ENCODE peak calls at places on chromosomes 11 and 22, in six cellular contexts. O is body of pancreas, L is transverse colon, K is sigmoid colon, Z is endothelial cell of umbilical vein, R is uterus. X is an unnamed sample.

GRCh38 chr22:43142881-43143562 is at the start of gene MCAT:
- DNase-seq in O (peak; percentile 85), L (peak; percentile 90), K (peak; percentile 91), Z (peak; percentile 76), R (peak; percentile 81), X (peak; percentile 91)

GRCh38 chr22:31346733-31347250 is 646 bp upstream of the PATZ1 start:
- DNase-seq in O (peak; percentile 72), L (peak; percentile 57), K (peak; percentile 74), Z (peak; percentile 51), R (peak; percentile 56), X (peak; percentile 88)

GRCh38 chr11:102451693-102452460 is 688 bp downstream of the TMEM123 start:
- DNase-seq in O (peak; percentile 71), L (peak; percentile 82), K (peak; percentile 83), Z (peak; percentile 70), R (peak; percentile 56), X (peak; percentile 93)

GRCh38 chr22:32684822-32685187 is 116.7 kb upstream of the TIMP3 start:
- DNase-seq in O (no peak), L (no peak), K (no peak), Z (no peak), R (no peak), X (no peak)

GRCh38 chr22:37758698-37759097 is 49.0 kb upstream of the GCAT start:
- DNase-seq in O (no peak), L (no peak), K (no peak), Z (no peak), R (no peak), X (no peak)

GRCh38 chr11:62999649-63000048 is 14.9 kb upstream of the SLC22A6 start:
- DNase-seq in O (peak; percentile 45), L (no peak), K (no peak), Z (no peak), R (no peak), X (no peak)

GRCh38 chr22:23115825-23116494 is 25.8 kb downstream of the RSPH14 start:
- DNase-seq in O (no peak), L (no peak), K (no peak), Z (no peak), R (no peak), X (no peak)

GRCh38 chr11:82533628-82534353 is 199.9 kb downstream of the FAM181B start:
- DNase-seq in O (no peak), L (no peak), K (no peak), Z (no peak), R (no peak), X (no peak)

GRCh38 chr22:20396639-20397038 is 2.7 kb downstream of the ZNF74 start:
- DNase-seq in O (no peak), L (no peak), K (no peak), Z (no peak), R (no peak), X (no peak)

GRCh38 chr22:38080847-38081635 is 2.9 kb downstream of the SLC16A8 start:
- DNase-seq in O (peak; percentile 31), L (peak; percentile 22), K (no peak), Z (peak; percentile 43), R (no peak), X (no peak)

GRCh38 chr22:32957093-32957835 is 100.9 kb downstream of the SYN3 start:
- DNase-seq in O (no peak), L (no peak), K (no peak), Z (no peak), R (no peak), X (no peak)

GRCh38 chr11:21564813-21565212 is 628.1 kb upstream of the ANO5 start:
- DNase-seq in O (no peak), L (no peak), K (no peak), Z (no peak), R (no peak), X (no peak)

GRCh38 chr11:22875869-22876473 is 15.7 kb upstream of the CCDC179 start:
- DNase-seq in O (peak; percentile 83), L (peak; percentile 72), K (no peak), Z (peak; percentile 89), R (peak; percentile 22), X (no peak)

GRCh38 chr22:19884161-19884953 is 29.7 kb upstream of the GNB1L start:
- DNase-seq in O (no peak), L (no peak), K (peak; percentile 56), Z (no peak), R (peak; percentile 11), X (no peak)

GRCh38 chr11:13889566-13890214 is 72.8 kb upstream of the SPON1 start:
- DNase-seq in O (no peak), L (no peak), K (no peak), Z (no peak), R (no peak), X (no peak)

GRCh38 chr11:46050652-46051051 is 70.6 kb downstream of the PHF21A start:
- DNase-seq in O (no peak), L (no peak), K (no peak), Z (no peak), R (no peak), X (no peak)

GRCh38 chr11:105598371-105598770 is 11.5 kb upstream of the GRIA4 start:
- DNase-seq in O (no peak), L (no peak), K (no peak), Z (no peak), R (no peak), X (no peak)

GRCh38 chr11:62732830-62733229 is 4.5 kb downstream of the TTC9C start:
- DNase-seq in O (no peak), L (no peak), K (no peak), Z (peak; percentile 23), R (no peak), X (no peak)

GRCh38 chr22:49291781-49292180 is 535.9 kb downstream of the BRD1 start:
- DNase-seq in O (no peak), L (no peak), K (no peak), Z (no peak), R (no peak), X (no peak)

GRCh38 chr22:38298312-38299000 is 18.8 kb downstream of the CSNK1E start:
- DNase-seq in O (no peak), L (no peak), K (no peak), Z (no peak), R (no peak), X (peak; percentile 88)

DNA sequence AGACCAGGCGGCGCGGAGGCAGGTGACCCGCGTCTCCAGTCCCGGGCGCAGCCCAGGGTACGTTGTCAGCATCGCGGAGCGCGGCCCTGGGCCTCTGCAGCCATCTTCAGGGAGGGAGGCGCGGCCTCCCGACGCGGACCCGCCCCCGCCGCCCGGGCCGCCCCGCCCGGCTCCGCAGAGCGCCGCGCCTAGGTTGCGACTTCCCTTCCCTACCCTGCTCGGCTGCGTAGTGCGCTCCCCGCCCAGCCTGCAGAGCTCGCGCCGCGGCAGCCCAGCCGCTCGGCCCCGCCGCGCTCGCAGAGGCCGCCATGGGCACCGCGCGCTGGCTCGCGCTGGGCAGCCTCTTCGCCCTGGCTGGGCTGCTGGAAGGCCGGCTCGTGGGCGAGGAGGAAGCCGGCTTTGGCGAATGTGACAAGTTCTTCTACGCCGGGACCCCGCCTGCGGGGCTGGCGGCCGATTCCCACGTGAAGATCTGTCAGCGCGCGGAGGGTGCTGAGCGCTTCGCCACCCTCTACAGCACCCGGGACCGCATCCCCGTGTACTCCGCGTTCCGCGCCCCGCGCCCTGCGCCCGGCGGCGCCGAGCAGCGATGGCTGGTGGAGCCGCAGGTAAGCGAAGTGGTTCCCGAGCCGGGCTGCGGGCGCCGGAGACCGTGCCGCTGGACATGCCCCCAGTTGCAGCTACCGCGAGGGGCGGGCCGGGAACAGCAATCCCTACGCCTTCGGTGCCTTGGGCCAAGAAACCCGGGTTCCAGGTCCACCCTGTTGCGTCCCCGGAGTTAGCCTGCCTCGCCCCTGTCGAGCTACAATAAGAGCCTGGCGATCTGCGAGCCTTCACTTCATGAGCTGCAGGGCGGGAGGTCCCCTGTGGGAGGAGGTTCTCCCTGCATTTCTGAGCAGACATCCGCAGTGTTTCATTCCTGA is at the start of gene ENDOD1:
- DNase-seq in O (peak; percentile 84), L (peak; percentile 88), K (peak; percentile 88), Z (peak; percentile 87), R (peak; percentile 84), X (peak; percentile 97)
- TF ChIP-seq POLR2A in O (peak; percentile 71), L (peak; percentile 22), K (no peak), Z (peak; percentile 17), R (peak; percentile 92), X (peak; percentile 91)

GRCh38 chr11:134916421-134916820 is 504.4 kb upstream of the B3GAT1 start:
- DNase-seq in O (no peak), L (no peak), K (no peak), Z (no peak), R (no peak), X (no peak)

GRCh38 chr11:134916829-134917228 is 504.8 kb upstream of the B3GAT1 start:
- DNase-seq in O (no peak), L (no peak), K (no peak), Z (no peak), R (no peak), X (no peak)

GRCh38 chr11:134913999-134914590 is 502.1 kb upstream of the B3GAT1 start:
- DNase-seq in O (no peak), L (no peak), K (no peak), Z (no peak), R (no peak), X (no peak)

GRCh38 chr11:134915212-134915611 is 503.2 kb upstream of the B3GAT1 start:
- DNase-seq in O (no peak), L (no peak), K (peak; percentile 89), Z (no peak), R (peak; percentile 53), X (no peak)

GRCh38 chr11:134915881-134916280 is 503.8 kb upstream of the B3GAT1 start:
- DNase-seq in O (no peak), L (no peak), K (no peak), Z (no peak), R (no peak), X (no peak)
- H3K27ac ChIP-seq in O (no peak overlapping the region), L (no peak overlapping the region), K (no peak overlapping the region), Z (no peak overlapping the region), R (no peak overlapping the region), X (no peak overlapping the region)

GRCh38 chr11:120666121-120666639 is 154.6 kb downstream of the GRIK4 start:
- DNase-seq in O (no peak), L (no peak), K (no peak), Z (no peak), R (no peak), X (no peak)
- TF ChIP-seq CTCF in O (no peak), L (no peak), K (no peak), Z (no peak), R (no peak), X (no peak)

GRCh38 chr11:116282481-116282880 is 490.3 kb downstream of the BUD13 start:
- DNase-seq in O (no peak), L (no peak), K (no peak), Z (no peak), R (no peak), X (no peak)

GRCh38 chr11:116275634-116276033 is 497.2 kb downstream of the BUD13 start:
- DNase-seq in O (no peak), L (no peak), K (no peak), Z (no peak), R (no peak), X (no peak)

GRCh38 chr11:116276051-116277044 is 496.4 kb downstream of the BUD13 start:
- DNase-seq in O (peak; percentile 66), L (peak; percentile 86), K (peak; percentile 85), Z (peak; percentile 50), R (peak; percentile 62), X (peak; percentile 77)

GRCh38 chr11:116281173-116282160 is 491.3 kb downstream of the BUD13 start:
- DNase-seq in O (no peak), L (no peak), K (no peak), Z (no peak), R (no peak), X (no peak)

GRCh38 chr11:116278076-116278475 is 494.7 kb downstream of the BUD13 start:
- DNase-seq in O (no peak), L (no peak), K (no peak), Z (no peak), R (no peak), X (no peak)
- TF ChIP-seq POLR2A in O (no peak), L (no peak), K (no peak), Z (no peak), R (no peak), X (no peak)

X was measured in upper lobe of left lung.